ENCODE peak calls at places on chromosomes 1 and 21, in four cellular contexts. P is fibroblast of pulmonary artery, T is AG09309, Y is activated B cell treated with CpG ODN at 0.5 μM for 24 hours. E is an unnamed sample.

GRCh38 chr1:66266350-66266749 is 267.6 kb upstream of the SGIP1 start:
- DNase-seq in P (no peak), T (no peak), Y (no peak), E (no peak)

GRCh38 chr1:36377776-36378175 is 7.9 kb downstream of the STK40 start:
- DNase-seq in P (no peak), T (no peak), Y (no peak), E (no peak)

GRCh38 chr21:37294674-37295073 is 27.5 kb upstream of the VPS26C start:
- DNase-seq in P (peak; percentile 27), T (no peak), Y (no peak), E (no peak)

GRCh38 chr1:165476776-165477175 is 31.9 kb upstream of the RXRG start:
- DNase-seq in P (no peak), T (no peak), Y (no peak), E (no peak)

GRCh38 chr1:57295326-57295725 is 128.5 kb downstream of the DAB1 start:
- DNase-seq in P (no peak), T (no peak), Y (no peak), E (no peak)

GRCh38 chr21:42609806-42610205 is 43.6 kb upstream of the PDE9A start:
- DNase-seq in P (no peak), T (no peak), Y (no peak), E (no peak)

GRCh38 chr1:71561729-71562128 is 480.9 kb upstream of the ZRANB2 start:
- DNase-seq in P (peak; percentile 76), T (peak; percentile 47), Y (no peak), E (no peak)

GRCh38 chr1:226370144-226370923 is 37.6 kb downstream of the PARP1 start:
- DNase-seq in P (no peak), T (no peak), Y (no peak), E (no peak)

GRCh38 chr1:244214009-244214967 is 163.2 kb downstream of the ZBTB18 start:
- DNase-seq in P (peak; percentile 93), T (peak; percentile 93), Y (no peak), E (no peak)

GRCh38 chr1:46456411-46456963 is 33.1 kb upstream of the DMBX1 start:
- DNase-seq in P (peak; percentile 16), T (no peak), Y (no peak), E (no peak)

GRCh38 chr1:161119379-161120061 is 1.6 kb downstream of the NIT1 start:
- DNase-seq in P (peak; percentile 78), T (no peak), Y (no peak), E (peak; percentile 50)

GRCh38 chr1:235775461-235775860 is 91.2 kb downstream of the LYST start:
- DNase-seq in P (no peak), T (no peak), Y (no peak), E (no peak)

GRCh38 chr1:108009603-108010195 is 44.7 kb upstream of the VAV3 start:
- DNase-seq in P (peak; percentile 39), T (peak; percentile 33), Y (no peak), E (no peak)

GRCh38 chr1:170518185-170518834 is 13.7 kb upstream of the GORAB start:
- DNase-seq in P (no peak), T (no peak), Y (no peak), E (no peak)

GRCh38 chr1:188615321-188615720 is 1786.6 kb downstream of the PLA2G4A start:
- DNase-seq in P (peak; percentile 16), T (no peak), Y (no peak), E (no peak)

GRCh38 chr1:72845342-72845741 is 563.0 kb upstream of the NEGR1 start:
- DNase-seq in P (peak; percentile 23), T (no peak), Y (no peak), E (no peak)
- TF ChIP-seq CTCF in P (peak; percentile 29), T (peak; percentile 40), Y (no peak), E (no peak)

GRCh38 chr1:7207875-7208646 is 422.8 kb downstream of the CAMTA1 start:
- DNase-seq in P (peak; percentile 52), T (peak; percentile 41), Y (no peak), E (no peak)
- TF ChIP-seq CTCF in P (peak; percentile 52), T (peak; percentile 87), Y (no peak), E (no peak)

GRCh38 chr1:23544444-23545389 is 13.7 kb upstream of the E2F2 start:
- DNase-seq in P (peak; percentile 89), T (no peak), Y (peak; percentile 55), E (peak; percentile 55)
- TF ChIP-seq CTCF in P (peak; percentile 92), T (peak; percentile 89), Y (peak; percentile 74), E (peak; percentile 93)

DNA sequence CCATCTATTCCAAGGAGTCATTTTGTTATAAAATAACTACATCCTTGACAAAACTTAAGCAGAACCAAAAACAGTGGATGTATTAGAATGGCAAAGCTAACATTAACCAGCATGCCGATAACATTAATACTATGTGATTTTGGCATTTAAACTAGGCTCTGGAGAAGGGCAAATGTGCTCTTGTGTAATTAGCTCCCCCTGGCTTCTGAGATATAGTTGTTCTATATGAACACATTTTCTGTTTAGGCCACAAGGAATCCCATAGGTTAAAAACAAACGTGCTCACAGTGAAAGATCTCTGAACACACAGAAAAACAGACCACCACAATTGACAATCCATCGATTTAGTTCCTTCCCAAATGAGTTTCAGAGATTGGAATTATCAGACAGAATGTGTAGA is 57.4 kb upstream of the TARS2 start:
- DNase-seq in P (peak; percentile 37), T (no peak), Y (no peak), E (no peak)
- TF ChIP-seq CTCF in P (peak; percentile 32), T (no peak), Y (no peak), E (no peak)

GRCh38 chr1:33094971-33095604 is 14.1 kb downstream of the AZIN2 start:
- DNase-seq in P (peak; percentile 83), T (peak; percentile 31), Y (no peak), E (no peak)
- TF ChIP-seq CTCF in P (peak; percentile 100), T (peak; percentile 98), Y (peak; percentile 79), E (peak; percentile 98)

GRCh38 chr1:101188311-101188710 is 48.5 kb upstream of the S1PR1 start:
- DNase-seq in P (no peak), T (no peak), Y (no peak), E (no peak)

GRCh38 chr1:101187287-101187686 is 49.5 kb upstream of the S1PR1 start:
- DNase-seq in P (peak; percentile 42), T (no peak), Y (no peak), E (no peak)

GRCh38 chr1:101193733-101194169 is 43.1 kb upstream of the S1PR1 start:
- DNase-seq in P (no peak), T (no peak), Y (no peak), E (no peak)

GRCh38 chr1:101191049-101191448 is 45.8 kb upstream of the S1PR1 start:
- DNase-seq in P (no peak), T (no peak), Y (no peak), E (no peak)

DNA sequence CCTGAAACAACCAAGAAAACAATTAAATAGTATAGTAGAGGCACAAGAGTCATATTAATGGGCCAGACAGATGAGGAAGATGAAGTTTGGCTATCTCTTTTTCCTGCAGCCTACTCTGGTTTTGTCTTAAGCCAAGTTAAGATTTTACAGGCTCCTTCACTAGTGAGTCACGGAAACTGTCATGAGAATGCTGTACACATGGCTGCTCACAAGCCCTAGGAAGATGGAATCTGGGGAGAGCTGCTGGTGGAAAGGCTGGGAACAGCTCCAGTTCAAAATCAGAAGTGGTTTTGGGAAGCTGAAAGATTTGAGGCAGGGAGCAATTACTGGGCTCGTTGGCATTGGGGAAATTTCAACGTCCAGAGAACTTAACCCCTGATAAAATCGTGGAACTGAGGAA is 46.4 kb upstream of the S1PR1 start:
- DNase-seq in P (peak; percentile 53), T (no peak), Y (no peak), E (no peak)
- TF ChIP-seq CTCF in P (no peak), T (no peak), Y (no peak), E (no peak)

E was measured in natural killer cell.